ENCODE peak calls at places on chromosomes 1 and 21, in four cellular contexts. One of them, this sample, is unnamed.

GRCh38 chr21:26100573-26100972 is 70.0 kb downstream of the APP start:
- DNase-seq in ovary: no peak
- DNase-seq in right lobe of liver: no peak
- DNase-seq in AG04450: no peak
- DNase-seq in this sample: no peak

GRCh38 chr1:227889047-227889862 is 58.5 kb downstream of the WNT9A start:
- DNase-seq in right lobe of liver: no peak
- DNase-seq in ovary: peak; percentile 12
- DNase-seq in AG04450: no peak
- DNase-seq in this sample: no peak

GRCh38 chr1:60936943-60937342 is 145.4 kb upstream of the NFIA start:
- DNase-seq in right lobe of liver: no peak
- DNase-seq in ovary: no peak
- DNase-seq in AG04450: no peak
- DNase-seq in this sample: no peak

GRCh38 chr1:204493882-204494280 is 724 bp downstream of the PIK3C2B start:
- DNase-seq in AG04450: no peak
- DNase-seq in ovary: peak; percentile 33
- DNase-seq in right lobe of liver: peak; percentile 86
- DNase-seq in this sample: peak; percentile 40

GRCh38 chr1:17441265-17441992 is 2.0 kb upstream of the RCC2 start:
- DNase-seq in ovary: no peak
- DNase-seq in right lobe of liver: no peak
- DNase-seq in AG04450: no peak
- DNase-seq in this sample: no peak

GRCh38 chr1:228376262-228376628 is 30.4 kb downstream of the TRIM11 start:
- DNase-seq in AG04450: no peak
- DNase-seq in right lobe of liver: no peak
- DNase-seq in ovary: no peak
- DNase-seq in this sample: no peak

GRCh38 chr1:17439250-17440073 is at the start of gene RCC2:
- DNase-seq in ovary: peak; percentile 65
- DNase-seq in AG04450: peak; percentile 54
- DNase-seq in right lobe of liver: peak; percentile 67
- DNase-seq in this sample: peak; percentile 65

GRCh38 chr1:53088616-53089300 is 26.7 kb downstream of the PODN start:
- DNase-seq in AG04450: no peak
- DNase-seq in ovary: no peak
- DNase-seq in right lobe of liver: no peak
- DNase-seq in this sample: no peak

GRCh38 chr1:86854352-86854751 is 59.6 kb downstream of the SELENOF start:
- DNase-seq in right lobe of liver: no peak
- DNase-seq in AG04450: no peak
- DNase-seq in ovary: no peak
- DNase-seq in this sample: no peak

GRCh38 chr21:41322496-41323382 is 6.1 kb downstream of the FAM3B start:
- DNase-seq in right lobe of liver: no peak
- DNase-seq in ovary: no peak
- DNase-seq in AG04450: no peak
- DNase-seq in this sample: no peak

GRCh38 chr1:14842361-14842760 is 243.9 kb downstream of the KAZN start:
- DNase-seq in AG04450: peak; percentile 27
- DNase-seq in right lobe of liver: no peak
- DNase-seq in ovary: no peak
- DNase-seq in this sample: no peak

GRCh38 chr1:149966405-149966804 is 29.7 kb upstream of the MTMR11 start:
- DNase-seq in right lobe of liver: no peak
- DNase-seq in AG04450: peak; percentile 13
- DNase-seq in ovary: no peak
- DNase-seq in this sample: no peak

GRCh38 chr1:101697057-101697456 is 299.7 kb downstream of the OLFM3 start:
- DNase-seq in ovary: no peak
- DNase-seq in AG04450: no peak
- DNase-seq in right lobe of liver: no peak
- DNase-seq in this sample: no peak

GRCh38 chr21:36732761-36733160 is 33.8 kb downstream of the SIM2 start:
- DNase-seq in AG04450: no peak
- DNase-seq in ovary: no peak
- DNase-seq in right lobe of liver: no peak
- DNase-seq in this sample: no peak

GRCh38 chr1:218496561-218496960 is 151.4 kb downstream of the TGFB2 start:
- DNase-seq in ovary: no peak
- DNase-seq in AG04450: peak; percentile 92
- DNase-seq in right lobe of liver: no peak
- DNase-seq in this sample: no peak

GRCh38 chr1:155092641-155093040 is 14.0 kb downstream of the EFNA3 start:
- DNase-seq in right lobe of liver: no peak
- DNase-seq in AG04450: no peak
- DNase-seq in ovary: no peak
- DNase-seq in this sample: no peak

GRCh38 chr1:168081373-168082007 is 55.2 kb downstream of the GPR161 start:
- DNase-seq in AG04450: peak; percentile 46
- DNase-seq in ovary: no peak
- DNase-seq in right lobe of liver: no peak
- DNase-seq in this sample: no peak

GRCh38 chr1:228364706-228365213 is 41.9 kb downstream of the TRIM11 start:
- DNase-seq in right lobe of liver: no peak
- DNase-seq in ovary: no peak
- DNase-seq in AG04450: no peak
- DNase-seq in this sample: no peak

GRCh38 chr1:150613061-150613920 is 16.1 kb downstream of the ENSA start:
- DNase-seq in AG04450: no peak
- DNase-seq in right lobe of liver: no peak
- DNase-seq in ovary: no peak
- DNase-seq in this sample: no peak

GRCh38 chr1:76035053-76035452 is 39.5 kb upstream of the ST6GALNAC3 start:
- DNase-seq in ovary: no peak
- DNase-seq in right lobe of liver: no peak
- DNase-seq in AG04450: no peak
- DNase-seq in this sample: no peak

GRCh38 chr1:53115403-53116306 is 26.8 kb downstream of the SLC1A7 start:
- DNase-seq in ovary: peak; percentile 70
- DNase-seq in AG04450: no peak
- DNase-seq in right lobe of liver: no peak
- DNase-seq in this sample: no peak

GRCh38 chr1:158422215-158422614 is 3.8 kb downstream of the OR10K2 start:
- DNase-seq in ovary: no peak
- DNase-seq in right lobe of liver: no peak
- DNase-seq in AG04450: no peak
- DNase-seq in this sample: no peak

GRCh38 chr1:21669287-21670058 is at the start of gene RAP1GAP:
- DNase-seq in right lobe of liver: peak; percentile 92
- DNase-seq in ovary: no peak
- DNase-seq in AG04450: no peak
- DNase-seq in this sample: no peak

GRCh38 chr1:42941640-42942330 is 16.9 kb downstream of the SLC2A1 start:
- DNase-seq in right lobe of liver: no peak
- DNase-seq in AG04450: no peak
- DNase-seq in ovary: no peak
- DNase-seq in this sample: no peak

GRCh38 chr1:98364544-98364943 is 297.0 kb upstream of the SNX7 start:
- DNase-seq in ovary: no peak
- DNase-seq in AG04450: no peak
- DNase-seq in right lobe of liver: no peak
- DNase-seq in this sample: no peak

GRCh38 chr1:227792216-227793078 is 23.0 kb upstream of the PRSS38 start:
- DNase-seq in AG04450: no peak
- DNase-seq in ovary: no peak
- DNase-seq in right lobe of liver: peak; percentile 34
- DNase-seq in this sample: no peak

GRCh38 chr1:16396591-16396990 is 29.5 kb downstream of the SZRD1 start:
- DNase-seq in ovary: peak; percentile 40
- DNase-seq in AG04450: peak; percentile 37
- DNase-seq in right lobe of liver: no peak
- DNase-seq in this sample: no peak

GRCh38 chr1:9166289-9167235 is 37.7 kb upstream of the GPR157 start:
- DNase-seq in ovary: no peak
- DNase-seq in AG04450: no peak
- DNase-seq in right lobe of liver: no peak
- DNase-seq in this sample: no peak

GRCh38 chr1:1299686-1300351 is 7.9 kb downstream of the ACAP3 start:
- DNase-seq in right lobe of liver: no peak
- DNase-seq in ovary: no peak
- DNase-seq in AG04450: no peak
- DNase-seq in this sample: no peak

GRCh38 chr21:41668686-41669532 is 97.9 kb downstream of the RIPK4 start:
- DNase-seq in ovary: no peak
- DNase-seq in AG04450: no peak
- DNase-seq in right lobe of liver: no peak
- DNase-seq in this sample: no peak

GRCh38 chr1:61743716-61744620 is 1.7 kb downstream of the PATJ start:
- DNase-seq in right lobe of liver: no peak
- DNase-seq in ovary: no peak
- DNase-seq in AG04450: no peak
- DNase-seq in this sample: no peak

GRCh38 chr1:37146071-37146470 is 111.8 kb upstream of the GRIK3 start:
- DNase-seq in right lobe of liver: no peak
- DNase-seq in ovary: no peak
- DNase-seq in AG04450: no peak
- DNase-seq in this sample: no peak

GRCh38 chr1:183635112-183635605 is 424 bp downstream of the ARPC5 start:
- DNase-seq in ovary: peak; percentile 33
- DNase-seq in AG04450: no peak
- DNase-seq in right lobe of liver: peak; percentile 71
- DNase-seq in this sample: no peak

GRCh38 chr1:27891196-27891889 is 19.0 kb downstream of the THEMIS2 start:
- DNase-seq in ovary: no peak
- DNase-seq in right lobe of liver: no peak
- DNase-seq in AG04450: no peak
- DNase-seq in this sample: no peak

GRCh38 chr1:161359316-161359715 is 8.4 kb downstream of the CFAP126 start:
- DNase-seq in right lobe of liver: no peak
- DNase-seq in AG04450: no peak
- DNase-seq in ovary: no peak
- DNase-seq in this sample: no peak

GRCh38 chr1:25874209-25874608 is 1.3 kb downstream of the PAQR7 start:
- DNase-seq in right lobe of liver: no peak
- DNase-seq in AG04450: no peak
- DNase-seq in ovary: no peak
- DNase-seq in this sample: no peak
- H3K4me3 ChIP-seq in right lobe of liver: no peak overlapping the region
- H3K4me3 ChIP-seq in AG04450: peak overlapping the region; percentile 69
- H3K4me3 ChIP-seq in ovary: peak overlapping the region; percentile 56
- H3K4me3 ChIP-seq in this sample: no peak overlapping the region

GRCh38 chr1:152623203-152623844 is 421 bp upstream of the LCE3A start:
- DNase-seq in right lobe of liver: peak; percentile 51
- DNase-seq in AG04450: no peak
- DNase-seq in ovary: no peak
- DNase-seq in this sample: no peak
- H3K9me3 ChIP-seq in right lobe of liver: no peaks in the 10 kb centered on the region
- H3K9me3 ChIP-seq in AG04450: peaks cover 34% of the 10 kb centered on the region
- H3K9me3 ChIP-seq in ovary: no peaks in the 10 kb centered on the region
- H3K9me3 ChIP-seq in this sample: no peaks in the 10 kb centered on the region

GRCh38 chr1:29646161-29646775 is 409.9 kb downstream of the PTPRU start:
- DNase-seq in right lobe of liver: peak; percentile 23
- DNase-seq in AG04450: no peak
- DNase-seq in ovary: no peak
- DNase-seq in this sample: no peak

GRCh38 chr1:29644812-29645211 is 408.5 kb downstream of the PTPRU start:
- DNase-seq in ovary: no peak
- DNase-seq in AG04450: no peak
- DNase-seq in right lobe of liver: no peak
- DNase-seq in this sample: no peak

GRCh38 chr1:29647581-29647980 is 411.3 kb downstream of the PTPRU start:
- DNase-seq in ovary: no peak
- DNase-seq in right lobe of liver: no peak
- DNase-seq in AG04450: no peak
- DNase-seq in this sample: no peak

GRCh38 chr1:29643838-29644440 is 407.6 kb downstream of the PTPRU start:
- DNase-seq in right lobe of liver: no peak
- DNase-seq in AG04450: no peak
- DNase-seq in ovary: no peak
- DNase-seq in this sample: no peak

DNA sequence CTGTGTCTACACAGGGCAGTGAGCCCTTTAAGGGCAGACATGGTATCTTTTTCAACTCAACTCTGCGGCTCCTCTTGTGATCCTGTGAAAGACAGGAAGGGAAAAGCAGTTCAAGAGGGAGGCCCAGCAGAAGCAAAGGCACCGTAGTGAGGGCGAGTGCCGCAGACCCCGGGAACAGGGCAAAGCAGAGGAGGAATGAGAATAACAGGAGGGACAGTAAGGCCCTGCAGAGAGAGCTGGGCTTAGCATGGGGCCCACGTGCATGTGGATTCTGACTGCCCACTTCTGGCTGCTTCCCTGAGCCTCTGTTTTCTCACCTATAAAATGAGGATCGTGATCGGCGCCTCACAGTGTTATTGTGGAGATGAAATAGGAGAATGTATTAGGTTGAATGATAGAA is 409.3 kb downstream of the PTPRU start:
- DNase-seq in right lobe of liver: peak; percentile 11
- DNase-seq in ovary: no peak
- DNase-seq in AG04450: no peak
- DNase-seq in this sample: no peak
- H3K4me3 ChIP-seq in right lobe of liver: no peak overlapping the region
- H3K4me3 ChIP-seq in ovary: no peak overlapping the region
- H3K4me3 ChIP-seq in AG04450: no peak overlapping the region
- H3K4me3 ChIP-seq in this sample: no peak overlapping the region

GRCh38 chr1:4464478-4464877 is 189.9 kb upstream of the AJAP1 start:
- DNase-seq in right lobe of liver: no peak
- DNase-seq in AG04450: no peak
- DNase-seq in ovary: no peak
- DNase-seq in this sample: no peak
- H3K9me3 ChIP-seq in right lobe of liver: no peaks in the 10 kb centered on the region
- H3K9me3 ChIP-seq in AG04450: peaks cover 87% of the 10 kb centered on the region
- H3K9me3 ChIP-seq in ovary: no peaks in the 10 kb centered on the region
- H3K9me3 ChIP-seq in this sample: no peaks in the 10 kb centered on the region

DNA sequence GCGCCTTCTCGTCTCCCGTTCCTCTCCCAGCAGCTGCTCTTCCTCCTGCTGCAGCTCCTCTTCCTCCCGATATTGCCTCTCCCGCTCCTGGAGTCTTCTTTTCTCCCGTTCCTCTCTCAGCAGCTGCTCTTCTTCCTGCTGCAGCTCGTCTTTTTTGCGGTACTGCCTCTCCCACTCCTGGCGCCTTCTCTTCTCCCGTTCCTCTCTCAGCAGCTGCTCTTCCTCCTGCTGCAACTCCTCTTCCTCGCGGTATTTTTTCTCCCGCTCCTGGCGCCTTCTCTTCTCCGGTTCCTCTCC is 5.3 kb downstream of the TCHH start:
- DNase-seq in AG04450: no peak
- DNase-seq in ovary: no peak
- DNase-seq in right lobe of liver: no peak
- DNase-seq in this sample: no peak
- H3K4me3 ChIP-seq in AG04450: peak overlapping the region; percentile 53
- H3K4me3 ChIP-seq in ovary: no peak overlapping the region
- H3K4me3 ChIP-seq in right lobe of liver: no peak overlapping the region
- H3K4me3 ChIP-seq in this sample: peak overlapping the region; percentile 71